ENCODE peak calls at places on chromosome 17, in nine cellular contexts. J is astrocyte of the cerebellum, P is right atrium auricular region, W is left ventricle myocardium inferior, K is Calu3, V is AG04449, F is uterus, Z is upper lobe of right lung, U is fibroblast of the aortic adventitia. X is an unnamed sample.

GRCh38 chr17:43530303-43531081 is 15.6 kb downstream of the ETV4 start:
- DNase-seq in Z (peak; percentile 75), F (peak; percentile 73), P (peak; percentile 72), J (peak; percentile 79), U (peak; percentile 75), V (no peak), K (no peak), W (peak; percentile 63), X (peak; percentile 80)

GRCh38 chr17:6140188-6140587 is 70.0 kb downstream of the WSCD1 start:
- DNase-seq in W (no peak), J (no peak), K (no peak), F (no peak), V (no peak), U (no peak), Z (no peak), P (no peak), X (no peak)

GRCh38 chr17:57349533-57350227 is 93.4 kb downstream of the MSI2 start:
- DNase-seq in K (no peak), V (no peak), F (no peak), Z (no peak), J (no peak), W (no peak), P (no peak), U (no peak), X (no peak)

GRCh38 chr17:4247981-4248388 is 15.8 kb downstream of the ANKFY1 start:
- DNase-seq in J (no peak), F (no peak), Z (no peak), P (no peak), U (no peak), K (peak; percentile 63), W (no peak), V (no peak), X (no peak)

GRCh38 chr17:27457731-27458523 is 1.7 kb downstream of the KSR1 start:
- DNase-seq in U (peak; percentile 52), W (no peak), V (no peak), K (no peak), F (no peak), Z (no peak), P (no peak), J (peak; percentile 40), X (peak; percentile 20)

GRCh38 chr17:80599546-80600305 is 55.1 kb downstream of the RPTOR start:
- DNase-seq in J (no peak), K (peak; percentile 57), U (peak; percentile 67), Z (no peak), F (no peak), P (no peak), V (no peak), W (no peak), X (no peak)

GRCh38 chr17:20127660-20128413 is 118.7 kb downstream of the SPECC1 start:
- DNase-seq in F (no peak), J (no peak), K (no peak), V (peak; percentile 24), Z (no peak), U (no peak), W (no peak), P (no peak), X (no peak)

GRCh38 chr17:21278304-21279197 is 6.0 kb upstream of the MAP2K3 start:
- DNase-seq in P (no peak), K (no peak), V (no peak), W (peak; percentile 20), U (peak; percentile 72), Z (no peak), F (no peak), J (no peak), X (no peak)

DNA sequence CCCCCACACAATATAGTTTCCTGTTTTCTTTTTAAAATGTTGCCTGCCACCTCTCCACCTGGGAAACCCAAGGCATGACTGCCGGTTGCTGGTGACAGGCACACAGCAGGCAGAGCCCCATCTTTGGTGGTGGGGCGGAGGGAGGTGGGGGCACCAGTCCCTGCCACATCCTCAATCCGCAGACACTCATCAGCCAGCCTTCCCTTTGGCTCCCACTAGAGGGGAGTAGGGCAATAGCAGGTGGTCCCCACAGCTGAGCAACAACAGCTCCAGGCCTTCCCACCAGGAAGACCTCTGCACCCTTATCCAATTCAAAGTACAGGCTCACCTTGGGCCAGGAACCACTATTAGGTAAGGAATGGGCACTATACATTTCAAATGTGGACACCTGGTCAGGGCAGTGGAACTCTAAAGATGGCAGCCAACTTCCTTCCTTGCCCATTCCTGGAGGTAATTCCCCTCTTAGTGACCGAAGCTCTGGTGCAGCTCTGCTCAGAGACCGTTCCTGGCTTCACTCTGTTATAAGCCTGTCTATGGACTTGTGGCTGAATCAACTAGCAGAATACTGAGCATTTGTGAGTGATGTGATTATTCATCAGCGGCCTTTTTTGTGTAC is 13.9 kb downstream of the RECQL5 start:
- DNase-seq in K (peak; percentile 63), W (no peak), J (peak; percentile 16), U (peak; percentile 16), V (no peak), Z (peak; percentile 49), P (no peak), F (no peak), X (no peak)
- TF ChIP-seq CTCF in K (peak; percentile 87), W (peak; percentile 75), J (peak; percentile 96), U (peak; percentile 85), V (peak; percentile 78), Z (peak; percentile 54), P (peak; percentile 76), F (peak; percentile 42), X (peak; percentile 77)

GRCh38 chr17:55652825-55653224 is 69.8 kb downstream of the TMEM100 start:
- DNase-seq in W (no peak), J (no peak), K (no peak), U (no peak), P (no peak), V (no peak), Z (no peak), F (no peak), X (no peak)
- TF ChIP-seq CTCF in W (no peak), J (no peak), K (no peak), U (no peak), P (no peak), V (no peak), Z (no peak), F (no peak), X (no peak)

DNA sequence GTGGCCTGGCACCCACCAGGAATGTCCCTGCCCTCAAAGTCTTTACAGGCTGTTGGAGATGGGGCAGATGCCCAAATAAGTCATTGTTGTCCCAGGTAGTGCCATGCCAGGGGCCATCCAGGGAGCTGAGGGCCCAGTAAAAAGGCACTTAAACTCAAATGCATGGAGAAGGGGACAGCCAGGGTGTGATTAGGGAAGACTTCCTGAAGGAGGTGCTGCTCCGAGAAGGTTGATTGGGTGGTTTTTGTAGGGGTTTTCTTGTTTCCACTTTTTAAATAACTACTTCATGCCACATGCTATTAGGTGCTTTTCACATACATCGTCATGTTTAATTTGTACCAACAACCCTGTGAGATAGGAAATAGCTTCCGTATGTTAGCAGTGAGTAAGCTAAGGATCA is 66.9 kb downstream of the RAI1 start:
- DNase-seq in U (no peak), J (no peak), F (no peak), K (no peak), W (no peak), Z (no peak), P (no peak), V (no peak), X (no peak)
- TF ChIP-seq CTCF in U (no peak), J (peak; percentile 8), F (no peak), K (no peak), W (no peak), Z (no peak), P (no peak), V (no peak), X (no peak)

GRCh38 chr17:71978435-71978834 is 142.4 kb upstream of the SOX9 start:
- DNase-seq in W (no peak), K (no peak), J (no peak), U (no peak), F (no peak), Z (no peak), V (no peak), P (no peak), X (no peak)
- TF ChIP-seq CTCF in W (no peak), K (no peak), J (no peak), U (no peak), F (no peak), Z (no peak), V (no peak), P (no peak), X (no peak)

GRCh38 chr17:66451188-66452149 is 149.1 kb downstream of the PRKCA start:
- DNase-seq in W (no peak), J (no peak), Z (no peak), U (no peak), P (no peak), K (peak; percentile 55), F (no peak), V (no peak), X (no peak)
- TF ChIP-seq CTCF in W (no peak), J (no peak), Z (peak; percentile 7), U (peak; percentile 13), P (no peak), K (no peak), F (no peak), V (no peak), X (no peak)

GRCh38 chr17:53631486-53631885 is 191.2 kb upstream of the KIF2B start:
- DNase-seq in J (no peak), F (no peak), V (no peak), U (no peak), K (no peak), P (no peak), W (no peak), Z (no peak), X (no peak)
- TF ChIP-seq CTCF in J (no peak), F (no peak), V (no peak), U (no peak), K (no peak), P (no peak), W (no peak), Z (no peak), X (no peak)

GRCh38 chr17:33562792-33563191 is 269.7 kb upstream of the ASIC2 start:
- DNase-seq in Z (no peak), F (no peak), P (no peak), V (no peak), K (no peak), W (no peak), J (no peak), U (no peak), X (no peak)
- TF ChIP-seq CTCF in Z (peak; percentile 12), F (no peak), P (no peak), V (no peak), K (no peak), W (no peak), J (no peak), U (no peak), X (no peak)

GRCh38 chr17:18043491-18043890 is 4.3 kb downstream of the GID4 start:
- DNase-seq in J (no peak), K (no peak), U (peak; percentile 34), W (no peak), Z (no peak), V (no peak), P (no peak), F (no peak), X (no peak)
- TF ChIP-seq CTCF in J (peak; percentile 27), K (no peak), U (peak; percentile 29), W (peak; percentile 32), Z (no peak), V (no peak), P (peak; percentile 45), F (no peak), X (peak; percentile 13)